ENCODE peak calls at places on chromosomes 12 and 14, in eight cellular contexts. W, V, S, Y, U, L, D and X are unnamed samples.
A peak's percentile ranks its signal among the peaks of the same experiment; 100 is the strongest.

GRCh38 chr12:78062781-78063180 is 232.1 kb downstream of the NAV3 start:
- DNase-seq in W (no peak), V (no peak), S (no peak), Y (peak; percentile 58), U (peak; percentile 60), L (no peak), D (no peak), X (peak; percentile 26)

GRCh38 chr12:39619660-39620433 is at the start of gene ABCD2:
- DNase-seq in W (peak; percentile 49), V (peak; percentile 24), S (peak; percentile 53), Y (peak; percentile 68), U (peak; percentile 66), L (peak; percentile 27), D (peak; percentile 40), X (peak; percentile 81)

GRCh38 chr14:83744901-83745300 is 1785.0 kb upstream of the FLRT2 start:
- DNase-seq in W (no peak), V (no peak), S (no peak), Y (no peak), U (no peak), L (no peak), D (no peak), X (no peak)

GRCh38 chr12:46814143-46814542 is 11.7 kb downstream of the SLC38A4 start:
- DNase-seq in W (no peak), V (no peak), S (no peak), Y (no peak), U (no peak), L (no peak), D (no peak), X (no peak)

GRCh38 chr12:110281549-110282342 is 699 bp downstream of the ATP2A2 start:
- DNase-seq in W (peak; percentile 69), V (peak; percentile 42), S (peak; percentile 32), Y (no peak), U (peak; percentile 64), L (no peak), D (no peak), X (peak; percentile 78)

GRCh38 chr12:120103371-120103770 is 13.2 kb downstream of the RAB35 start:
- DNase-seq in W (no peak), V (no peak), S (no peak), Y (no peak), U (no peak), L (no peak), D (no peak), X (no peak)

GRCh38 chr12:67354966-67355365 is 85.8 kb downstream of the CAND1 start:
- DNase-seq in W (no peak), V (no peak), S (no peak), Y (no peak), U (no peak), L (no peak), D (no peak), X (no peak)

GRCh38 chr12:4807813-4808212 is 87.6 kb downstream of the GALNT8 start:
- DNase-seq in W (no peak), V (no peak), S (no peak), Y (no peak), U (no peak), L (no peak), D (no peak), X (no peak)

GRCh38 chr14:103891667-103892215 is 36.5 kb upstream of the TDRD9 start:
- DNase-seq in W (no peak), V (no peak), S (no peak), Y (no peak), U (no peak), L (no peak), D (no peak), X (no peak)